ENCODE peak calls at places on chromosome 12, in nine cellular contexts. Z is lower leg skin; A is ovary; T is cardiac fibroblast; N is CD8-positive, alpha-beta T cell; H is A549; C is AG10803; G is heart left ventricle; B is Peyer's patch. M is an unnamed sample.

GRCh38 chr12:27095346-27095745 is 13.0 kb upstream of the C12orf71 start:
- DNase-seq in Z (no peak), A (no peak), T (no peak), N (no peak), H (no peak), C (no peak), G (no peak), B (no peak), M (no peak)

GRCh38 chr12:100959481-100959880 is 164.9 kb downstream of the ANO4 start:
- DNase-seq in Z (no peak), A (no peak), T (peak), N (no peak), H (no peak), C (peak), G (no peak), B (no peak), M (no peak)

GRCh38 chr12:27109339-27110023 is 27.1 kb upstream of the C12orf71 start:
- DNase-seq in Z (no peak), A (no peak), T (peak), N (no peak), H (no peak), C (peak), G (no peak), B (no peak), M (no peak)

GRCh38 chr12:70756118-70756517 is 118.9 kb upstream of the PTPRB start:
- DNase-seq in Z (no peak), A (no peak), T (peak), N (no peak), H (no peak), C (peak), G (no peak), B (no peak), M (no peak)

GRCh38 chr12:94649349-94650142 is 811 bp downstream of the TMCC3 start:
- DNase-seq in Z (no peak), A (peak), T (peak), N (peak), H (peak), C (peak), G (peak), B (peak), M (peak)

GRCh38 chr12:13450231-13451080 is 253.9 kb downstream of the EMP1 start:
- DNase-seq in Z (no peak), A (no peak), T (no peak), N (no peak), H (no peak), C (no peak), G (no peak), B (no peak), M (no peak)

GRCh38 chr12:8154526-8154925 is 2.3 kb upstream of the ZNF705A start:
- DNase-seq in Z (no peak), A (no peak), T (no peak), N (no peak), H (no peak), C (no peak), G (no peak), B (no peak), M (no peak)

GRCh38 chr12:9760699-9761406 is at the start of gene CD69:
- DNase-seq in Z (no peak), A (no peak), T (no peak), N (peak), H (no peak), C (no peak), G (no peak), B (peak), M (no peak)

GRCh38 chr12:4214912-4215861 is 58.4 kb upstream of the CCND2 start:
- DNase-seq in Z (peak), A (no peak), T (no peak), N (peak), H (no peak), C (no peak), G (peak), B (peak), M (peak)

GRCh38 chr12:90953956-90954421 is 987 bp downstream of the CCER1 start:
- DNase-seq in Z (no peak), A (no peak), T (peak), N (no peak), H (no peak), C (no peak), G (no peak), B (no peak), M (no peak)

GRCh38 chr12:115871714-115872113 is 405.8 kb downstream of the MED13L start:
- DNase-seq in Z (no peak), A (no peak), T (peak), N (no peak), H (peak), C (peak), G (no peak), B (peak), M (no peak)

GRCh38 chr12:101667591-101667990 is 29.8 kb upstream of the CHPT1 start:
- DNase-seq in Z (no peak), A (no peak), T (no peak), N (no peak), H (no peak), C (no peak), G (no peak), B (no peak), M (no peak)

GRCh38 chr12:107243316-107243715 is 150.0 kb upstream of the CRY1 start:
- DNase-seq in Z (no peak), A (no peak), T (no peak), N (no peak), H (no peak), C (no peak), G (no peak), B (no peak), M (no peak)

GRCh38 chr12:27709932-27710591 is 570 bp upstream of the MRPS35 start:
- DNase-seq in Z (no peak), A (peak), T (peak), N (no peak), H (no peak), C (peak), G (no peak), B (no peak), M (no peak)

GRCh38 chr12:29516431-29516875 is 19.0 kb upstream of the OVCH1 start:
- DNase-seq in Z (no peak), A (no peak), T (peak), N (no peak), H (no peak), C (peak), G (no peak), B (no peak), M (no peak)

GRCh38 chr12:30019386-30020140 is 235.8 kb upstream of the TMTC1 start:
- DNase-seq in Z (no peak), A (no peak), T (no peak), N (no peak), H (no peak), C (no peak), G (no peak), B (no peak), M (no peak)

GRCh38 chr12:106780010-106780625 is 5.6 kb downstream of the RIC8B start:
- DNase-seq in Z (no peak), A (no peak), T (peak), N (no peak), H (no peak), C (no peak), G (no peak), B (no peak), M (no peak)

GRCh38 chr12:132554857-132555630 is 55.3 kb downstream of the LRCOL1 start:
- DNase-seq in Z (no peak), A (no peak), T (no peak), N (peak), H (peak), C (no peak), G (no peak), B (no peak), M (no peak)

GRCh38 chr12:95384785-95385184 is 89.2 kb upstream of the METAP2 start:
- DNase-seq in Z (no peak), A (no peak), T (no peak), N (no peak), H (no peak), C (no peak), G (no peak), B (no peak), M (no peak)

DNA sequence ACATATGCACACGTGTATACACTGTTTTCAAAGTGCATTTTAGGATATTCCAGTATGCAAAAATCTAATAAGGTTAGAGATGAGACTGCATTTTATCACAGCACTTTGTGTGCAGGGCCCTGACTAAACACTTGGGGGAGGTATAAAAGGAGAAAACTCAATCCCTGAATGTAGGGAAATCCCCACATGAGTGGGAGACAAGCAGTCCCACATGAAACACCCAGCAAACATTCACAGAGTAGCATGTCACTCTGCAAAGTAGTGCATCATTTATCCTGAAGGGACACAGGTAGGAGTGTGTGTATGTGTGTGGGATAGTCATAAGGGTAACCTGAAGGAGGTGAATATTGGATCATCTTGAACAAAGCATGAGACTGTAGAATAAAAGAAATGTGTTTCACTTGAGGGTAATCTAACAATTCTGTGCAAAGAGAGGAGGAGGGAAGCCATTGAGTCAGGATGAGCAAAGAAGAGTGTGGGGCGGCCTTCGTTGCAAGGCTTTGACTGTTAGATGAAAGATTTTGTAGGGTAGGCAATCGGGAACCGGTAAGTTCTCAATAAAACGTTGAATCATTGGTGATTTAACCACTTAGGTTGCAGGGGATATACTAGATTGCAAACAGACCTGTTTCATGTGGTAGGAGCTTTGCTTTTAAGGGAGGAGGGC is 2.9 kb downstream of the PRPF40B start:
- DNase-seq in Z (no peak), A (no peak), T (peak), N (no peak), H (peak), C (no peak), G (no peak), B (no peak), M (no peak)
- TF ChIP-seq CTCF in Z (no peak), A (no peak), T (peak), N (peak), H (no peak), C (no peak), G (no peak), B (no peak), M (no peak)

GRCh38 chr12:109156586-109156985 is 40.2 kb downstream of the ACACB start:
- DNase-seq in Z (peak), A (no peak), T (no peak), N (no peak), H (no peak), C (no peak), G (no peak), B (no peak), M (no peak)

GRCh38 chr12:109156036-109156435 is 39.6 kb downstream of the ACACB start:
- DNase-seq in Z (peak), A (no peak), T (no peak), N (no peak), H (no peak), C (no peak), G (no peak), B (no peak), M (no peak)

GRCh38 chr12:109154485-109155438 is 38.4 kb downstream of the ACACB start:
- DNase-seq in Z (peak), A (peak), T (peak), N (peak), H (peak), C (peak), G (peak), B (peak), M (peak)

GRCh38 chr12:109151457-109151856 is 35.1 kb downstream of the ACACB start:
- DNase-seq in Z (no peak), A (no peak), T (no peak), N (no peak), H (no peak), C (no peak), G (no peak), B (peak), M (no peak)

GRCh38 chr12:109153711-109154434 is 37.5 kb downstream of the ACACB start:
- DNase-seq in Z (peak), A (peak), T (no peak), N (no peak), H (peak), C (no peak), G (no peak), B (no peak), M (no peak)
- H3K4me3 ChIP-seq in Z (no peak), A (peak), T (peak), N (peak), H (peak), C (peak), G (peak), B (peak), M (peak)

GRCh38 chr12:54658306-54659264 is 10.4 kb upstream of the DCD start:
- DNase-seq in Z (no peak), A (no peak), T (peak), N (no peak), H (peak), C (peak), G (no peak), B (peak), M (no peak)
- TF ChIP-seq CTCF in Z (no peak), A (no peak), T (peak), N (peak), H (peak), C (peak), G (no peak), B (peak), M (peak)

GRCh38 chr12:52903285-52903854 is 1.5 kb downstream of the KRT8 start:
- DNase-seq in Z (peak), A (peak), T (peak), N (peak), H (peak), C (peak), G (peak), B (peak), M (no peak)

GRCh38 chr12:52900166-52900895 is 4.5 kb downstream of the KRT8 start:
- DNase-seq in Z (no peak), A (no peak), T (no peak), N (no peak), H (no peak), C (no peak), G (no peak), B (no peak), M (no peak)

GRCh38 chr12:52899338-52900035 is 5.4 kb downstream of the KRT8 start:
- DNase-seq in Z (no peak), A (no peak), T (no peak), N (no peak), H (no peak), C (no peak), G (no peak), B (no peak), M (no peak)

GRCh38 chr12:52901715-52902541 is 2.9 kb downstream of the KRT8 start:
- DNase-seq in Z (no peak), A (no peak), T (no peak), N (no peak), H (no peak), C (no peak), G (no peak), B (no peak), M (no peak)

GRCh38 chr12:52900896-52901714 is 3.8 kb downstream of the KRT8 start:
- DNase-seq in Z (no peak), A (no peak), T (no peak), N (no peak), H (no peak), C (no peak), G (no peak), B (no peak), M (no peak)
- H3K4me3 ChIP-seq in Z (no peak), A (no peak), T (no peak), N (no peak), H (peak), C (no peak), G (no peak), B (no peak), M (no peak)